ENCODE peak calls at places on chromosome 2, in four cellular contexts. O is MM.1S, P is HCT116, B is hepatocyte. C is an unnamed sample.

GRCh38 chr2:234081970-234082822 is 31.7 kb downstream of the SPP2 start:
- DNase-seq in O (no peak), P (no peak), B (peak), C (no peak)

GRCh38 chr2:144389151-144389929 is 130.6 kb downstream of the ZEB2 start:
- DNase-seq in O (no peak), P (no peak), B (peak), C (no peak)

GRCh38 chr2:226953826-226954225 is 118.0 kb downstream of the RHBDD1 start:
- DNase-seq in O (no peak), P (no peak), B (no peak), C (no peak)

GRCh38 chr2:176751314-176751713 is 461.3 kb upstream of the HNRNPA3 start:
- DNase-seq in O (no peak), P (no peak), B (no peak), C (no peak)

GRCh38 chr2:111235192-111235591 is 114.5 kb downstream of the BCL2L11 start:
- DNase-seq in O (no peak), P (no peak), B (no peak), C (no peak)

GRCh38 chr2:20146401-20146800 is 78.5 kb downstream of the SDC1 start:
- DNase-seq in O (no peak), P (no peak), B (no peak), C (no peak)

GRCh38 chr2:175734679-175735078 is 267.4 kb downstream of the LNPK start:
- DNase-seq in O (no peak), P (no peak), B (no peak), C (peak)

GRCh38 chr2:232038251-232038897 is 76.9 kb downstream of the DIS3L2 start:
- DNase-seq in O (no peak), P (no peak), B (no peak), C (no peak)

GRCh38 chr2:240168546-240169361 is 28.3 kb upstream of the OTOS start:
- DNase-seq in O (no peak), P (no peak), B (no peak), C (no peak)

GRCh38 chr2:9146656-9147055 is 60.0 kb upstream of the ASAP2 start:
- DNase-seq in O (no peak), P (no peak), B (no peak), C (no peak)

GRCh38 chr2:200306719-200306968 is 151 bp downstream of the SPATS2L start:
- DNase-seq in O (no peak), P (no peak), B (no peak), C (no peak)

DNA sequence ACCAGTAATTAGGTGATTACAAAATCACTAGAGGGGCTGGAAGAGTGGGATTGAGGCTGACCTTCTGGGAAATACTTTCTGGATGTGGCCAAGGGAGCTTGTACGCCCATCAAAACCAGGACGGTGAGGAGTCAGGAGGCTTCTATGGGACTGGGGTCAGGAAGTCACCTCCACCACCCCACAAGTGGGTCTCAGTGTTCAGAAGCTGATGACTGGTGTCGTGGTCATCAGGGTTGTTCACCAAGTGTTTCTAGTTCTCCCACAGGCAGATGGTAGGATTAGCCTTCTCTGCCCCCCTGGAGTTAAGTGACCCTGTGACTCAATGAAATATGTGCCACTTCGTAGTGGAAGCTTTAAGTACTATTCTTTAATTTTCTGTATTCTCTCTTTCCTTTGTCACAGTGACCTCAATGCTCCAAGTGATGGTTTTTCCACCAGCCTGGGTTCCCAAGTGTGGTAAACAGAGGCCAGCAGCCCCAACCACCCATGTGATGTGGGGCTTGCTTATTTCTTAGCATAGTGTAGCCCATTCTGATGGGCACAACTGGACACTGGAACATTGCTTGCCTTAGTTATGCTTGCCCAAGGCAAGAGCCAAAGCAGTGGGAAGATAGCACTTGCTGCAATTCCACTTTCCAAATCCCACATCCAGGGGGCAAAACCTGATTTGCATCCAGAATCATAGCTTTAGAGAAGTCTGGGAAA is 258.8 kb downstream of the CYP26B1 start:
- DNase-seq in O (no peak), P (no peak), B (no peak), C (no peak)
- TF ChIP-seq EZH2phosphoT487 in O (no peak), P (no peak), B (no peak), C (no peak)

GRCh38 chr2:101253713-101254085 is 1.0 kb downstream of the CNOT11 start:
- DNase-seq in O (peak), P (no peak), B (no peak), C (peak)
- TF ChIP-seq EZH2phosphoT487 in O (no peak), P (no peak), B (no peak), C (no peak)

DNA sequence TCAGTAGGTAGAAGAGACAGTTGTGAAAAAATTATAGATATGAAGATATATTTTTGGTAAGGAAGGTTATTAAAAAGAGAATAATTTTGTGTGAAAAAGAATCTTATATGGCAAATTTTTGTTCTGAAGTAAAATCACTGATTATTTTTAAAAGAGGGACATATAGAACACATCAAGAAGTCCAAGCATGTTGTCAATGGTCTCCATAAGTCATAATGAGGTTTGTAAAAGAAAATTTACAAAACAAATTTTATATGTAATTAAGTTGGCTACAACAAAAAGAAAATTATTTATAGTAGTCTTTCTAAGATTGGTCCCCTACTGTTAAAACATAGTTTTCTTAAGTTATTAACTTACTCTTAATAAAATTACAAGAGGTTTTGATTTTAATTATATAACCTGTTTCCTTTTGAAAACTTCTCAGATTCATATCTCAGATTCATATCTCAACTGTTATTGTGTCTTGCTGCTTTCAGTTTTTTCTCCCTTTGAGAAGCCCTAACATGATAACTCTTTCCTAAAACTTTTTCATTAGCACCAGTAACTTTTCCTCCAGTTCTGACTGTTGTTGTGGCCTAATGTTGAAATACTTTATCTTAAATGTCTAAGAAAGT is 81.2 kb downstream of the SH3YL1 start:
- DNase-seq in O (no peak), P (peak), B (no peak), C (peak)
- TF ChIP-seq EZH2phosphoT487 in O (no peak), P (no peak), B (no peak), C (no peak)

GRCh38 chr2:238097201-238097987 is 2.7 kb upstream of the ESPNL start:
- DNase-seq in O (no peak), P (no peak), B (no peak), C (no peak)

GRCh38 chr2:238095143-238095542 is 5.0 kb upstream of the ESPNL start:
- DNase-seq in O (no peak), P (no peak), B (no peak), C (no peak)

GRCh38 chr2:238094438-238095022 is 5.6 kb upstream of the ESPNL start:
- DNase-seq in O (no peak), P (no peak), B (no peak), C (no peak)

GRCh38 chr2:238097988-238098853 is 1.9 kb upstream of the ESPNL start:
- DNase-seq in O (peak), P (peak), B (peak), C (peak)

GRCh38 chr2:238096311-238097011 is 3.7 kb upstream of the ESPNL start:
- DNase-seq in O (no peak), P (no peak), B (no peak), C (peak)
- TF ChIP-seq EZH2phosphoT487 in O (no peak), P (no peak), B (no peak), C (no peak)

C was measured in neural progenitor cell.